ENCODE peak calls at places on chromosomes 5 and 9, in four cellular contexts. G, Y, E and B are unnamed samples.

GRCh38 chr5:174609116-174609515 is 115.3 kb upstream of the MSX2 start:
- DNase-seq in G (no peak), Y (no peak), E (no peak), B (no peak)

GRCh38 chr9:114476891-114477469 is 28.3 kb downstream of the WHRN start:
- DNase-seq in G (no peak), Y (no peak), E (no peak), B (no peak)

GRCh38 chr5:43643327-43643726 is 40.3 kb downstream of the NNT start:
- DNase-seq in G (no peak), Y (no peak), E (no peak), B (no peak)

GRCh38 chr5:13866792-13867191 is 77.7 kb downstream of the DNAH5 start:
- DNase-seq in G (peak), Y (no peak), E (no peak), B (no peak)

GRCh38 chr5:94113-94892 is 2.3 kb downstream of the PLEKHG4B start:
- DNase-seq in G (peak), Y (no peak), E (no peak), B (peak)

GRCh38 chr9:130173462-130173876 is 1.3 kb downstream of the NCS1 start:
- DNase-seq in G (no peak), Y (no peak), E (no peak), B (no peak)

GRCh38 chr5:9437741-9438240 is 108.1 kb downstream of the SEMA5A start:
- DNase-seq in G (no peak), Y (no peak), E (peak), B (no peak)

GRCh38 chr5:52690236-52690685 is 97.5 kb upstream of the ITGA1 start:
- DNase-seq in G (no peak), Y (no peak), E (peak), B (no peak)

GRCh38 chr5:150217041-150217440 is 27.2 kb downstream of the SLC6A7 start:
- DNase-seq in G (no peak), Y (no peak), E (no peak), B (no peak)